ENCODE peak calls at places on chromosomes 11 and 22, in five cellular contexts. V is MM.1S, U is heart right ventricle, Q is AG10803, Y is left ventricle myocardium inferior. B is an unnamed sample.

GRCh38 chr11:87417951-87418350 is 380.2 kb downstream of the TMEM135 start:
- DNase-seq in V (no peak), U (no peak), Q (no peak), Y (no peak), B (no peak)

GRCh38 chr11:104191124-104191523 is 27.2 kb upstream of the PDGFD start:
- DNase-seq in V (no peak), U (no peak), Q (peak), Y (no peak), B (no peak)

GRCh38 chr11:122215244-122215992 is 99.4 kb upstream of the BLID start:
- DNase-seq in V (peak), U (peak), Q (peak), Y (peak), B (peak)

GRCh38 chr22:44811141-44811540 is 58.8 kb downstream of the ARHGAP8 start:
- DNase-seq in V (no peak), U (no peak), Q (no peak), Y (peak), B (no peak)

GRCh38 chr11:60887531-60887930 is 18.9 kb downstream of the PRPF19 start:
- DNase-seq in V (peak), U (no peak), Q (peak), Y (no peak), B (peak)

GRCh38 chr11:34667810-34668582 is 47.1 kb downstream of the EHF start:
- DNase-seq in V (no peak), U (no peak), Q (no peak), Y (no peak), B (peak)

GRCh38 chr11:36411202-36411640 is 98.9 kb downstream of the TRAF6 start:
- DNase-seq in V (no peak), U (no peak), Q (no peak), Y (no peak), B (no peak)

GRCh38 chr22:45268958-45269844 is 15.5 kb upstream of the UPK3A start:
- DNase-seq in V (peak), U (peak), Q (peak), Y (peak), B (peak)

GRCh38 chr11:33500331-33500730 is 200.3 kb downstream of the C11orf91 start:
- DNase-seq in V (no peak), U (no peak), Q (peak), Y (no peak), B (no peak)

GRCh38 chr11:63768232-63769043 is at the start of gene ZFTA:
- DNase-seq in V (peak), U (peak), Q (peak), Y (peak), B (peak)

GRCh38 chr11:44916797-44917196 is 33.9 kb downstream of the TP53I11 start:
- DNase-seq in V (peak), U (no peak), Q (no peak), Y (no peak), B (no peak)

GRCh38 chr11:1837171-1838076 is 1.4 kb upstream of the TNNI2 start:
- DNase-seq in V (peak), U (peak), Q (peak), Y (peak), B (peak)

DNA sequence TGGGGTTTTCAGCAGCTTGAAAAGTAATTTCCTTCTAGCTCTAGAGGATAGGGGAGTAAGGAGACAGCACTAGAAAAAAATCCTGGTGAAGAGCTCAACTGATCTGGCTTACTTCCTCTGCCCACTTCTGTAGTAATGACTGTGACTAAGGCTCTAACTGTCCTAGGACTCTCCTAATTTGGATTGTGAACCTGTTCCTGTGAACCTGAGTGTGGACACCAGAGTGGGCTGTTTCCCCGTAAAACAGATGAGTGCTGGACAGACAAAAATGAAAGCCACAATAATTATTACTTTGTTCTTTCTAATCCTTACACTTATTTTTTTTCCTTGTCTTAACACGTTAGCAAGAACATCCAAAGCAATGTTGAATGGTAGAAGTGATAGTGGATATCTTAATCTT is 154.1 kb downstream of the AASDHPPT start:
- DNase-seq in V (no peak), U (no peak), Q (peak), Y (no peak), B (no peak)
- TF ChIP-seq CTCF in V (peak), U (no peak), Q (peak), Y (peak), B (peak)

GRCh38 chr11:46003647-46004046 is 81.2 kb downstream of the LARGE2 start:
- DNase-seq in V (no peak), U (no peak), Q (peak), Y (no peak), B (no peak)
- H3K4me3 ChIP-seq in V (no peak), U (no peak), Q (no peak), Y (no peak), B (no peak)

GRCh38 chr11:92152245-92152644 is 72.4 kb upstream of the FAT3 start:
- DNase-seq in V (no peak), U (no peak), Q (peak), Y (no peak), B (no peak)
- TF ChIP-seq CTCF in V (no peak), U (no peak), Q (no peak), Y (no peak), B (no peak)

GRCh38 chr22:47627561-47628253 is 865.3 kb downstream of the TBC1D22A start:
- DNase-seq in V (no peak), U (no peak), Q (no peak), Y (no peak), B (no peak)
- H3K4me3 ChIP-seq in V (no peak), U (no peak), Q (no peak), Y (no peak), B (no peak)

GRCh38 chr11:79439893-79440450 is 858 bp downstream of the TENM4 start:
- DNase-seq in V (no peak), U (no peak), Q (no peak), Y (peak), B (peak)
- TF ChIP-seq CTCF in V (peak), U (no peak), Q (no peak), Y (no peak), B (no peak)